ENCODE peak calls at places on chromosomes 16 and 17, in four cellular contexts. Y, U, F and M are unnamed samples.

GRCh38 chr17:19386276-19386863 is 620 bp downstream of the MFAP4 start:
- DNase-seq in U (no peak), Y (peak), F (peak), M (no peak)

GRCh38 chr17:1267471-1267947 is 2.7 kb upstream of the BHLHA9 start:
- DNase-seq in Y (peak), F (no peak), U (no peak), M (peak)

GRCh38 chr17:4318596-4318995 is 47.9 kb downstream of the UBE2G1 start:
- DNase-seq in Y (no peak), F (peak), U (no peak), M (no peak)

GRCh38 chr17:3729881-3730280 is 6.2 kb downstream of the HASPIN start:
- DNase-seq in F (no peak), Y (no peak), U (no peak), M (no peak)

GRCh38 chr17:65413390-65413789 is 148.1 kb downstream of the AXIN2 start:
- DNase-seq in Y (no peak), F (no peak), U (no peak), M (no peak)

GRCh38 chr16:61987474-61988012 is 48.7 kb downstream of the CDH8 start:
- DNase-seq in U (no peak), F (no peak), Y (no peak), M (no peak)

GRCh38 chr16:85778873-85779272 is 20.5 kb downstream of the EMC8 start:
- DNase-seq in U (no peak), F (no peak), Y (no peak), M (no peak)

GRCh38 chr16:7843196-7843595 is 510.6 kb downstream of the RBFOX1 start:
- DNase-seq in Y (no peak), F (no peak), U (no peak), M (no peak)

GRCh38 chr17:76597156-76598003 is 11.7 kb upstream of the ST6GALNAC2 start:
- DNase-seq in Y (no peak), U (no peak), F (no peak), M (no peak)

GRCh38 chr17:81237591-81238489 is 1.0 kb downstream of the TEPSIN start:
- DNase-seq in F (no peak), U (no peak), Y (no peak), M (no peak)

GRCh38 chr16:1979271-1980025 is 1.8 kb downstream of the NOXO1 start:
- DNase-seq in Y (peak), F (no peak), U (no peak), M (peak)

GRCh38 chr17:2415081-2415480 is 14.2 kb upstream of the MNT start:
- DNase-seq in Y (no peak), F (no peak), U (no peak), M (no peak)

GRCh38 chr17:43791589-43791988 is 11.4 kb downstream of the CFAP97D1 start:
- DNase-seq in U (no peak), F (peak), Y (peak), M (peak)

GRCh38 chr16:6517321-6517720 is 815.3 kb upstream of the RBFOX1 start:
- DNase-seq in U (no peak), Y (no peak), F (no peak), M (no peak)

GRCh38 chr16:5560084-5560483 is 462.5 kb upstream of the EEF2KMT start:
- DNase-seq in Y (peak), F (no peak), U (no peak), M (no peak)

GRCh38 chr17:57873261-57874057 is 23.6 kb upstream of the MRPS23 start:
- DNase-seq in F (no peak), Y (peak), U (no peak), M (peak)

GRCh38 chr17:19304751-19305150 is 57.8 kb downstream of the B9D1 start:
- DNase-seq in Y (no peak), F (no peak), U (no peak), M (no peak)

GRCh38 chr16:31423241-31423640 is 4.9 kb downstream of the COX6A2 start:
- DNase-seq in Y (no peak), F (no peak), U (no peak), M (no peak)

GRCh38 chr16:50697881-50698767 is 4.7 kb downstream of the NOD2 start:
- DNase-seq in F (peak), U (no peak), Y (no peak), M (no peak)

GRCh38 chr17:43879723-43880419 is 27.5 kb downstream of the MPP2 start:
- DNase-seq in F (no peak), U (no peak), Y (no peak), M (no peak)

GRCh38 chr16:84836234-84836647 is 16.5 kb downstream of the CRISPLD2 start:
- DNase-seq in Y (peak), F (peak), U (peak), M (peak)

GRCh38 chr17:80765241-80766022 is 220.8 kb downstream of the RPTOR start:
- DNase-seq in Y (peak), F (peak), U (no peak), M (no peak)

GRCh38 chr16:85395207-85395912 is 217.8 kb upstream of the GSE1 start:
- DNase-seq in F (peak), Y (no peak), U (no peak), M (no peak)

GRCh38 chr16:31421587-31421986 is 6.6 kb downstream of the COX6A2 start:
- DNase-seq in Y (no peak), F (no peak), U (no peak), M (no peak)

GRCh38 chr16:56970934-56971767 is 9.4 kb downstream of the CETP start:
- DNase-seq in Y (no peak), F (peak), U (no peak), M (no peak)

GRCh38 chr16:56643080-56643778 is 4.8 kb downstream of the MT1A start:
- DNase-seq in U (no peak), F (no peak), Y (peak), M (peak)

GRCh38 chr16:49857423-49858181 is 1.7 kb upstream of the ZNF423 start:
- DNase-seq in Y (peak), F (peak), U (peak), M (peak)

GRCh38 chr17:55654015-55654414 is 68.6 kb downstream of the TMEM100 start:
- DNase-seq in Y (no peak), U (no peak), F (no peak), M (no peak)

GRCh38 chr16:55625843-55626242 is 29.9 kb upstream of the SLC6A2 start:
- DNase-seq in U (no peak), F (no peak), Y (no peak), M (no peak)
- H4K5ac ChIP-seq in U (no peak), F (no peak), Y (no peak), M (no peak)

GRCh38 chr17:73338050-73338491 is 26.3 kb upstream of the CDC42EP4 start:
- DNase-seq in Y (no peak), F (peak), U (no peak), M (no peak)

GRCh38 chr17:73341350-73342056 is 29.7 kb upstream of the CDC42EP4 start:
- DNase-seq in Y (no peak), U (no peak), F (no peak), M (no peak)

GRCh38 chr17:73336613-73337400 is 25.0 kb upstream of the CDC42EP4 start:
- DNase-seq in Y (no peak), F (no peak), U (no peak), M (no peak)

GRCh38 chr17:73340093-73340596 is 28.3 kb upstream of the CDC42EP4 start:
- DNase-seq in Y (no peak), F (peak), U (no peak), M (no peak)

GRCh38 chr17:73338566-73339247 is 26.9 kb upstream of the CDC42EP4 start:
- DNase-seq in U (no peak), Y (no peak), F (no peak), M (no peak)
- H4K5ac ChIP-seq in U (no peak), Y (no peak), F (peak), M (no peak)

GRCh38 chr17:60862482-60862881 is 184.8 kb downstream of the BCAS3 start:
- DNase-seq in F (no peak), Y (no peak), U (no peak), M (no peak)

DNA sequence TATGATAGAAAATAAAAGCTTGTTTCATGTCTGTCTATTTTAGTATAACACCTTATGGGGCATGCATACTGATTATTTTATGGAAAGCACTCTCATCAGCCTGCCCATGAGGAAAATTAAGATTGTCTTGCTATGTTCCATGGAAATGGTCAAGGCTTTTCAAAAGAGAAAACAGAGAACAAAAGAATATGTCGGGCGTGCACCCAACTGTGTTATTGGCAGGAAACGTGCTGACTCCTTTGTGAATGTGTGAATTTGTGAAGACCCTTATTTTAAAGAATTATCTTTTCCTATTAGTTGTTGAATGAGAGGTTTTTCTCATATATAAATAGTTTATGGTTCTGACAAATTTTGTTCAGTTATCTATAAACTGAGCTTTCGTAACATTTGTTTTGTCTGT is 179.9 kb downstream of the BCAS3 start:
- DNase-seq in F (no peak), Y (no peak), U (no peak), M (no peak)
- H4K5ac ChIP-seq in F (no peak), Y (no peak), U (no peak), M (no peak)

GRCh38 chr17:40458001-40458791 is 14.9 kb downstream of the IGFBP4 start:
- DNase-seq in Y (no peak), U (no peak), F (peak), M (no peak)

GRCh38 chr17:40461036-40461721 is 17.9 kb downstream of the IGFBP4 start:
- DNase-seq in F (no peak), U (no peak), Y (no peak), M (no peak)

GRCh38 chr17:40458851-40459482 is 15.7 kb downstream of the IGFBP4 start:
- DNase-seq in Y (no peak), F (no peak), U (no peak), M (no peak)

GRCh38 chr17:40460585-40460975 is 17.3 kb downstream of the IGFBP4 start:
- DNase-seq in U (no peak), F (no peak), Y (no peak), M (no peak)

GRCh38 chr17:40459646-40460584 is 16.7 kb downstream of the IGFBP4 start:
- DNase-seq in F (no peak), U (no peak), Y (no peak), M (no peak)
- H4K5ac ChIP-seq in F (no peak), U (no peak), Y (no peak), M (no peak)

DNA sequence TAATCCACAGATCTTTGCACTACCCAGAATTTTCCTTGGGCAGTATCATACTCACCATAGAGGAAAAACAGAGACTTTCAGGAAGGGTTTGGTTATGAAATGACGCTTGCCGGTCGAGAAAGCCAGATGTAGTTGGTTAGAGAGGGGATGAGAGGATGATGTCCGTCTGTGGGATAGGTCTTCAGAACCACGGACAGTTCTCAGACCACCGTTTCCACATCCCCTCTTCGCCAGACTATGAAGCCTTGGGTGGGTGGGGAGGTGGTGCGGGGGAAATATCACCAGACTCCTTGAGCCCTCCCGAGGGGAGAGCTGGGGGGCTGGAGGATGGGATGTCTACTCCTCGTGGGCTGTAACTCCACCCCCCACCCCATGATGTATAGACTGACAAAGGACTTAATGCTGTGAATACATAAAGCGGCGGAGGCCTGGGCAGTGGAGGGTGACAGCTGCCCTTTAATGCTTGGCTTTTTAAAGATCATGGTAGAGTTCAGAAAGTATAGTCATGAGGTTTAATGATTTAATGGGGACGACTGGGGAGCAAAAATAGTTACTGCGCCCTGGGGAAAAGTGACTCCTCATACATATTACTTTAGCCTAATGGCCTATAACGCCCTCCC is 96.6 kb downstream of the MRM1 start:
- DNase-seq in F (peak), Y (peak), U (no peak), M (no peak)
- H4K5ac ChIP-seq in F (no peak), Y (no peak), U (no peak), M (no peak)

GRCh38 chr17:69150333-69150732 is 8.6 kb upstream of the ABCA6 start:
- DNase-seq in F (no peak), U (no peak), Y (no peak), M (no peak)

GRCh38 chr17:69159418-69159817 is 17.7 kb upstream of the ABCA6 start:
- DNase-seq in Y (no peak), F (no peak), U (no peak), M (no peak)

GRCh38 chr17:69154267-69154666 is 12.6 kb upstream of the ABCA6 start:
- DNase-seq in Y (no peak), U (no peak), F (no peak), M (no peak)
- H4K5ac ChIP-seq in Y (no peak), U (no peak), F (no peak), M (no peak)

DNA sequence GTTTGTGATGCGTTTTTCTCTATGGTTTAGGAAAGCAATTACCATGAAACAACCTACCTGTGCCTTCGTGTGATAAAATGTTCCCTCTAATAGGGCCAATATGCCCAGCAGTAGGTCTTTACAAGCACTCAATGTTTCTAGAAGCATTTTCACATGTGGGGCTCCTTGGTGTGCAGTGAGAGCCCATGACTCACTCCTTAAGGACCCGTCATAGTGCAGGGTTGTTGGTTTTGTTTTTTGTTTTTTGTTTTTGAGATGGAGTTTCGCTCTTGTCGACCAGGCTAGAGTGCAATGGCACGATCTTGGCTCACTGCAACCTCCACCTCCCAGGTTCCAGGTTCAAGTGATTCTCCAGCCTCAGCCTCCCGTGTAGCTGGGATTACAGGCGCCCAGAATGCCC is 31.1 kb upstream of the ZFP90 start:
- DNase-seq in Y (no peak), U (no peak), F (no peak), M (no peak)
- H4K5ac ChIP-seq in Y (no peak), U (no peak), F (no peak), M (no peak)

GRCh38 chr17:53628011-53628410 is 194.7 kb upstream of the KIF2B start:
- DNase-seq in U (no peak), F (peak), Y (no peak), M (no peak)

GRCh38 chr17:53630115-53630514 is 192.6 kb upstream of the KIF2B start:
- DNase-seq in U (no peak), F (no peak), Y (peak), M (peak)

GRCh38 chr17:53629188-53629587 is 193.5 kb upstream of the KIF2B start:
- DNase-seq in U (no peak), F (peak), Y (no peak), M (no peak)

GRCh38 chr17:53626286-53626685 is 196.4 kb upstream of the KIF2B start:
- DNase-seq in Y (peak), U (no peak), F (peak), M (no peak)

GRCh38 chr17:53627511-53627910 is 195.2 kb upstream of the KIF2B start:
- DNase-seq in Y (no peak), F (peak), U (no peak), M (no peak)
- H4K5ac ChIP-seq in Y (no peak), F (no peak), U (no peak), M (no peak)

GRCh38 chr17:40095356-40095943 is 4.9 kb downstream of the NR1D1 start:
- DNase-seq in Y (no peak), F (no peak), U (no peak), M (no peak)
- H4K5ac ChIP-seq in Y (no peak), F (no peak), U (no peak), M (no peak)